ENCODE peak calls at places on chromosomes 7 and 10, in eight cellular contexts. Z is HCT116, J is astrocyte, V is lower lobe of right lung, U is hepatocyte, W is AG04450, B is thoracic aorta, I is BE2C. T is an unnamed sample. For H3K9me3, the result is how much of the 10 kb centered on the place peaks cover.

GRCh38 chr10:45354261-45354660 is 19.8 kb upstream of the ALOX5 start:
- DNase-seq in Z (no peak), J (no peak), V (peak), U (no peak), W (no peak), B (no peak), I (no peak), T (no peak)

GRCh38 chr10:4981722-4982471 is 18.7 kb downstream of the AKR1C1 start:
- DNase-seq in Z (peak), J (peak), V (peak), U (peak), W (no peak), B (no peak), I (no peak), T (peak)

GRCh38 chr7:29988391-29989256 is 977 bp downstream of the SCRN1 start:
- DNase-seq in Z (peak), J (peak), V (peak), U (peak), W (no peak), B (no peak), I (peak), T (peak)

GRCh38 chr10:73899401-73899780 is 11.5 kb upstream of the PLAU start:
- DNase-seq in Z (peak), J (peak), V (no peak), U (peak), W (peak), B (no peak), I (no peak), T (peak)

GRCh38 chr10:74835963-74836362 is 9.6 kb downstream of the KAT6B start:
- DNase-seq in Z (no peak), J (no peak), V (no peak), U (no peak), W (no peak), B (no peak), I (no peak), T (no peak)

GRCh38 chr10:89283988-89284475 is 17.8 kb upstream of the IFIT2 start:
- DNase-seq in Z (no peak), J (peak), V (no peak), U (peak), W (no peak), B (no peak), I (peak), T (peak)

GRCh38 chr10:77726301-77726700 is 88.7 kb upstream of the KCNMA1 start:
- DNase-seq in Z (no peak), J (no peak), V (no peak), U (no peak), W (no peak), B (no peak), I (no peak), T (no peak)

GRCh38 chr7:114765331-114766125 is 156.4 kb upstream of the MDFIC start:
- DNase-seq in Z (no peak), J (no peak), V (no peak), U (no peak), W (no peak), B (no peak), I (no peak), T (no peak)

GRCh38 chr7:23434147-23434676 is 36.1 kb downstream of the IGF2BP3 start:
- DNase-seq in Z (no peak), J (no peak), V (no peak), U (no peak), W (no peak), B (no peak), I (no peak), T (no peak)

GRCh38 chr7:68925241-68925640 is 673.0 kb upstream of the AUTS2 start:
- DNase-seq in Z (no peak), J (no peak), V (no peak), U (no peak), W (no peak), B (no peak), I (peak), T (no peak)

GRCh38 chr10:91643700-91644099 is 10.8 kb upstream of the PPP1R3C start:
- DNase-seq in Z (no peak), J (no peak), V (no peak), U (no peak), W (no peak), B (no peak), I (peak), T (peak)

GRCh38 chr7:13282377-13282980 is 595.0 kb downstream of the ARL4A start:
- DNase-seq in Z (peak), J (peak), V (no peak), U (peak), W (peak), B (no peak), I (no peak), T (peak)

GRCh38 chr10:131814567-131815290 is 86.1 kb upstream of the PPP2R2D start:
- DNase-seq in Z (no peak), J (no peak), V (no peak), U (no peak), W (no peak), B (no peak), I (no peak), T (no peak)

GRCh38 chr7:77415474-77415821 is 701 bp downstream of the GSAP start:
- DNase-seq in Z (no peak), J (no peak), V (peak), U (peak), W (no peak), B (no peak), I (no peak), T (no peak)

GRCh38 chr7:97018126-97018601 is 6.5 kb downstream of the DLX5 start:
- DNase-seq in Z (no peak), J (no peak), V (no peak), U (no peak), W (no peak), B (no peak), I (no peak), T (no peak)
- H3K9me3 ChIP-seq in Z (under half), J (under half), V (under half), U (under half), W (under half), B (under half), I (under half), T (under half)

GRCh38 chr7:1566687-1567081 is 3.1 kb downstream of the PSMG3 start:
- DNase-seq in Z (no peak), J (no peak), V (no peak), U (peak), W (no peak), B (no peak), I (no peak), T (no peak)

GRCh38 chr7:1564603-1565022 is 5.2 kb downstream of the PSMG3 start:
- DNase-seq in Z (no peak), J (no peak), V (no peak), U (no peak), W (no peak), B (no peak), I (no peak), T (no peak)

GRCh38 chr7:1562611-1563051 is 6.6 kb upstream of the TMEM184A start:
- DNase-seq in Z (no peak), J (no peak), V (no peak), U (no peak), W (peak), B (no peak), I (peak), T (peak)

GRCh38 chr7:1562126-1562525 is 6.1 kb upstream of the TMEM184A start:
- DNase-seq in Z (no peak), J (no peak), V (no peak), U (no peak), W (no peak), B (no peak), I (peak), T (no peak)

GRCh38 chr7:1563939-1564602 is 5.8 kb downstream of the PSMG3 start:
- DNase-seq in Z (no peak), J (no peak), V (no peak), U (no peak), W (no peak), B (no peak), I (no peak), T (no peak)
- H3K9me3 ChIP-seq in Z (under half), J (under half), V (under half), U (under half), W (under half), B (under half), I (under half), T (under half)

GRCh38 chr7:41581041-41581440 is 121.8 kb downstream of the INHBA start:
- DNase-seq in Z (no peak), J (peak), V (no peak), U (no peak), W (no peak), B (no peak), I (no peak), T (peak)
- H3K9me3 ChIP-seq in Z (under half), J (under half), V (under half), U (under half), W (under half), B (under half), I (under half), T (under half)

GRCh38 chr7:63073286-63073685 is 925.4 kb upstream of the ZNF722 start:
- DNase-seq in Z (no peak), J (no peak), V (no peak), U (no peak), W (no peak), B (no peak), I (no peak), T (no peak)
- H3K9me3 ChIP-seq in Z (under half), J (under half), V (under half), U (under half), W (half or more), B (under half), I (under half), T (half or more)

GRCh38 chr7:157643525-157643970 is 306.7 kb downstream of the DNAJB6 start:
- DNase-seq in Z (no peak), J (no peak), V (no peak), U (no peak), W (no peak), B (no peak), I (no peak), T (no peak)
- H3K9me3 ChIP-seq in Z (under half), J (under half), V (under half), U (under half), W (half or more), B (under half), I (under half), T (under half)

GRCh38 chr7:64182036-64182790 is 24.8 kb upstream of the ZNF735 start:
- DNase-seq in Z (no peak), J (no peak), V (no peak), U (no peak), W (no peak), B (no peak), I (no peak), T (no peak)

GRCh38 chr7:64184376-64184775 is 22.6 kb upstream of the ZNF735 start:
- DNase-seq in Z (no peak), J (no peak), V (no peak), U (no peak), W (no peak), B (no peak), I (no peak), T (no peak)

GRCh38 chr7:64183126-64183742 is 23.8 kb upstream of the ZNF735 start:
- DNase-seq in Z (no peak), J (no peak), V (peak), U (no peak), W (no peak), B (no peak), I (peak), T (no peak)

GRCh38 chr7:64181586-64181985 is 25.4 kb upstream of the ZNF735 start:
- DNase-seq in Z (no peak), J (no peak), V (no peak), U (no peak), W (no peak), B (no peak), I (no peak), T (no peak)

GRCh38 chr7:64183827-64184372 is 23.1 kb upstream of the ZNF735 start:
- DNase-seq in Z (no peak), J (no peak), V (no peak), U (no peak), W (no peak), B (no peak), I (no peak), T (no peak)
- H3K9me3 ChIP-seq in Z (under half), J (under half), V (under half), U (under half), W (half or more), B (under half), I (under half), T (under half)

GRCh38 chr10:58627392-58627791 is 114.7 kb downstream of the BICC1 start:
- DNase-seq in Z (no peak), J (no peak), V (no peak), U (no peak), W (no peak), B (no peak), I (no peak), T (no peak)

GRCh38 chr10:58632211-58632610 is 119.5 kb downstream of the BICC1 start:
- DNase-seq in Z (no peak), J (no peak), V (no peak), U (no peak), W (no peak), B (no peak), I (no peak), T (no peak)

GRCh38 chr10:58637372-58637771 is 124.7 kb downstream of the BICC1 start:
- DNase-seq in Z (no peak), J (peak), V (no peak), U (peak), W (no peak), B (no peak), I (no peak), T (no peak)

DNA sequence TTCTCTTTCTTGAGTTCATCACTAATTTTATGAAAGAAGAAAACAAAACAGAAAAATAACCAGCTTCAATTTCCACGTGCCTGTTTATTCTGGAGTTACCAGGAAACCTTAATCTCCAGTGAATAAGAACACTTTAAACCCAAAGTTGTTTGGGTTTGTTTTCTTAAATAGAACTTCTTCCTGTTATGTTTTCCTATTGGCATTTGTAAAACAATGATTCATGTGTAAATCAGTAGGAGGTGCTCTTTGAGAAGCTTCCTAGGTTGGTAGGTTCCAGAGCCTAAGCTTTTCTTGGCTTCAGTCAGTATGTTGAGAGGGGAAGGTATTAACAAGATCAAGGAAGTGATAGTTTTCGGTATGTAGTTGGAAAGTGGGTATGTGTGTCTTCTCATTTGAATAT is 119.0 kb downstream of the BICC1 start:
- DNase-seq in Z (no peak), J (no peak), V (no peak), U (no peak), W (no peak), B (no peak), I (no peak), T (no peak)
- H3K9me3 ChIP-seq in Z (under half), J (under half), V (under half), U (under half), W (under half), B (under half), I (under half), T (under half)

GRCh38 chr7:138553805-138554204 is 93.7 kb downstream of the TRIM24 start:
- DNase-seq in Z (no peak), J (no peak), V (no peak), U (no peak), W (no peak), B (no peak), I (no peak), T (no peak)

GRCh38 chr7:138559448-138559847 is 99.4 kb downstream of the TRIM24 start:
- DNase-seq in Z (no peak), J (no peak), V (no peak), U (no peak), W (no peak), B (no peak), I (no peak), T (no peak)

GRCh38 chr7:138554674-138555073 is 94.6 kb downstream of the TRIM24 start:
- DNase-seq in Z (no peak), J (no peak), V (no peak), U (no peak), W (no peak), B (no peak), I (no peak), T (no peak)

GRCh38 chr7:138556771-138557484 is 96.9 kb downstream of the TRIM24 start:
- DNase-seq in Z (no peak), J (no peak), V (no peak), U (no peak), W (no peak), B (no peak), I (no peak), T (peak)

GRCh38 chr7:138555684-138556083 is 95.6 kb downstream of the TRIM24 start:
- DNase-seq in Z (no peak), J (no peak), V (no peak), U (no peak), W (no peak), B (no peak), I (no peak), T (no peak)
- H3K9me3 ChIP-seq in Z (under half), J (under half), V (under half), U (half or more), W (under half), B (under half), I (under half), T (half or more)

GRCh38 chr7:57202274-57202673 is 70.0 kb upstream of the ZNF479 start:
- DNase-seq in Z (no peak), J (no peak), V (peak), U (no peak), W (no peak), B (no peak), I (no peak), T (no peak)

GRCh38 chr7:57203161-57203791 is 71.0 kb upstream of the ZNF479 start:
- DNase-seq in Z (no peak), J (no peak), V (peak), U (no peak), W (no peak), B (no peak), I (no peak), T (no peak)

GRCh38 chr7:57201021-57201894 is 69.0 kb upstream of the ZNF479 start:
- DNase-seq in Z (no peak), J (no peak), V (peak), U (no peak), W (no peak), B (no peak), I (no peak), T (no peak)

GRCh38 chr7:57204411-57204811 is 72.2 kb upstream of the ZNF479 start:
- DNase-seq in Z (no peak), J (no peak), V (peak), U (no peak), W (no peak), B (no peak), I (no peak), T (no peak)

DNA sequence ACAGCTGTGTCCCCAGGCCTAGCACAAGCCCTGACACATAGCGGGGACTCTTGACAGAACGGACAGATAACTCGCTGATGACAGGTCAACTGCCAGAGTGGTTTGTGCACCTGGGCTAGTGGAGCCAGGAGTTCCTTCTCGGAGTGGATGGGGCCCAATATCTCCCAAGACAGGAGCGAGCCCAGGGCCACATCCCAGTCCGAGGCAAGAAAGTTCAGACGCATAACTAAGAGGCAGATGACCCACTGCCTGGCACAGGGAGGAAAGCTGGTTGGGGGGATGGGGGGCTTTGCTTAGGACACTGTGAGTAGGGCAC is 69.6 kb upstream of the ZNF479 start:
- DNase-seq in Z (no peak), J (no peak), V (peak), U (no peak), W (no peak), B (no peak), I (no peak), T (no peak)
- H3K9me3 ChIP-seq in Z (under half), J (under half), V (under half), U (under half), W (half or more), B (under half), I (under half), T (under half)